ENCODE peak calls at places on chromosome 17, in six cellular contexts. N is H1, Q is mesenchymal stem cell, Y is H9, G is neuronal stem cell, B is trophoblast cell. F is an unnamed sample.
A peak's percentile ranks its signal among the peaks of the same experiment; 100 is the strongest.

GRCh38 chr17:2961446-2961845 is 102.0 kb downstream of the OR1D5 start:
- DNase-seq in N (no peak), Y (peak; percentile 13), B (peak; percentile 60), G (no peak), Q (no peak), F (no peak)

GRCh38 chr17:19991252-19991885 is 13.7 kb upstream of the AKAP10 start:
- DNase-seq in Q (no peak), G (no peak), N (no peak), B (no peak), Y (no peak), F (no peak)

GRCh38 chr17:43217614-43218087 is 6.0 kb downstream of the TMEM106A start:
- DNase-seq in N (no peak), G (no peak), Q (no peak), B (no peak), Y (no peak), F (no peak)

GRCh38 chr17:47611372-47612350 is 38.1 kb upstream of the KPNB1 start:
- DNase-seq in G (no peak), B (no peak), N (no peak), Q (no peak), Y (no peak), F (peak; percentile 16)

GRCh38 chr17:53462393-53462811 is 360.3 kb upstream of the KIF2B start:
- DNase-seq in G (no peak), Y (no peak), B (no peak), N (no peak), Q (peak; percentile 39), F (no peak)

GRCh38 chr17:7251330-7252175 is at the start of gene CTDNEP1:
- DNase-seq in Y (peak; percentile 100), N (peak; percentile 99), G (no peak), Q (peak; percentile 100), B (peak; percentile 98), F (peak; percentile 100)

GRCh38 chr17:4849011-4849536 is 15.9 kb downstream of the MINK1 start:
- DNase-seq in Y (peak; percentile 56), Q (no peak), G (no peak), B (peak; percentile 97), N (no peak), F (no peak)

GRCh38 chr17:63998721-63999679 is 849 bp downstream of the PRR29 start:
- DNase-seq in G (no peak), N (no peak), Y (peak; percentile 59), Q (no peak), B (no peak), F (no peak)

GRCh38 chr17:60525347-60525623 is 757 bp downstream of the APPBP2 start:
- DNase-seq in Y (no peak), G (no peak), B (no peak), Q (peak; percentile 52), N (peak; percentile 41), F (peak; percentile 4)

GRCh38 chr17:31702040-31702439 is 157.0 kb downstream of the COPRS start:
- DNase-seq in B (peak; percentile 83), Q (no peak), G (no peak), N (no peak), Y (no peak), F (no peak)

GRCh38 chr17:44222112-44222869 is 2.8 kb upstream of the UBTF start:
- DNase-seq in N (peak; percentile 75), Y (peak; percentile 88), B (peak; percentile 83), G (peak; percentile 67), Q (peak; percentile 88), F (peak; percentile 66)

GRCh38 chr17:41327411-41328120 is 12.1 kb upstream of the KRTAP17-1 start:
- DNase-seq in Q (no peak), G (no peak), B (no peak), N (no peak), Y (no peak), F (no peak)

GRCh38 chr17:29124135-29124930 is 55.9 kb downstream of the MYO18A start:
- DNase-seq in N (peak; percentile 57), G (no peak), Q (peak; percentile 84), B (peak; percentile 48), Y (peak; percentile 75), F (peak; percentile 82)

GRCh38 chr17:31297090-31297489 is at the start of gene OMG:
- DNase-seq in Y (no peak), G (peak; percentile 4), B (no peak), Q (no peak), N (no peak), F (no peak)

GRCh38 chr17:44522883-44523671 is 19.9 kb upstream of the GPATCH8 start:
- DNase-seq in B (peak; percentile 67), Q (peak; percentile 58), Y (peak; percentile 92), N (peak; percentile 94), G (no peak), F (peak; percentile 61)

GRCh38 chr17:16287563-16288027 is 65.7 kb downstream of the CENPV start:
- DNase-seq in G (no peak), Q (peak; percentile 70), B (no peak), Y (no peak), N (no peak), F (peak; percentile 87)

GRCh38 chr17:17518019-17518418 is 21.8 kb upstream of the RASD1 start:
- DNase-seq in G (no peak), Q (no peak), Y (no peak), B (no peak), N (no peak), F (no peak)

GRCh38 chr17:44209786-44210341 is 9.6 kb downstream of the UBTF start:
- DNase-seq in Y (no peak), N (no peak), B (no peak), Q (peak; percentile 27), G (no peak), F (peak; percentile 40)

DNA sequence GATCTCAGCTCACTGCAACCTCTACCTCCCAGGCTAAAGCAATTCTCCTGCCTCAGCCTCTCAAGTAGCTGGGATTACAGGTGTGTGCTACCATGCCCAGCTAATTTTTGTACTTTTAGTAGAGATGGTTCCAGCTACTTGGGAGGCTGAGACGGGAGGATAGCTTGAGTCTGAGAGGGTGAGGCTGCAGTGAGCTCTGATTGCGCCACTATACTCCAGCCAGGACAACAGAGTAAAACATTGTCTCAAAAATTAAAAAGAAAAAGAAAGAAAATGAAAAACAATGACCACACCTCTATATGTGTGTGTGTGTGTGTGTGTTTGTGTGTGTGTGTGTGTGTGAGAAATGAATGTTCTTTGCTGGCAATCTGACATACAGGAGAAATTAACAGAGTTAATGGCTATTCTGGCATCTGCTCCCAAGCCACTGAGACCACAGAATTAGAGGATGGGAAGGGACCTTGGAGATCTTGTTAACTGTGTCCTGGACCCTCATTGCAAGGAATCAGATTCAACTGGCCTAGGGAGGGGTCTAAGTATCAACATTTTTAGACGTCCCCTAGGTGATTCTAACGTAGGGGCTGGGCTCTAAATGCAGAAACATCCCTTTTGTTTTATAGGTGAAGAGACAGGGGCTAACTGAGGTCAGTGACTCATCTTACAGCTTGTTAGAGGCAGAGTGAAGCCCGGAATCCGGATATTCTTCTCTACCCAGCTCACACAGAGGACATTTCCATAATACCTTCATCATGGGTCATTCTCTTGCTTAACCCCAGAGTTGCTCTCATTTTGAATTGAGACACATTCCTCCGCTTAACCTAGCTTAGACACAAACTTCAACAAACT is 16.4 kb upstream of the MARCHF10 start:
- DNase-seq in Q (peak; percentile 93), B (peak; percentile 88), Y (peak; percentile 82), N (no peak), G (peak; percentile 61), F (peak; percentile 95)
- H2AFZ ChIP-seq in Q (no peak overlapping the region), B (no peak overlapping the region), Y (peak overlapping the region; percentile 54), N (no peak overlapping the region), G (peak overlapping the region; percentile 76), F (peak overlapping the region; percentile 77)

DNA sequence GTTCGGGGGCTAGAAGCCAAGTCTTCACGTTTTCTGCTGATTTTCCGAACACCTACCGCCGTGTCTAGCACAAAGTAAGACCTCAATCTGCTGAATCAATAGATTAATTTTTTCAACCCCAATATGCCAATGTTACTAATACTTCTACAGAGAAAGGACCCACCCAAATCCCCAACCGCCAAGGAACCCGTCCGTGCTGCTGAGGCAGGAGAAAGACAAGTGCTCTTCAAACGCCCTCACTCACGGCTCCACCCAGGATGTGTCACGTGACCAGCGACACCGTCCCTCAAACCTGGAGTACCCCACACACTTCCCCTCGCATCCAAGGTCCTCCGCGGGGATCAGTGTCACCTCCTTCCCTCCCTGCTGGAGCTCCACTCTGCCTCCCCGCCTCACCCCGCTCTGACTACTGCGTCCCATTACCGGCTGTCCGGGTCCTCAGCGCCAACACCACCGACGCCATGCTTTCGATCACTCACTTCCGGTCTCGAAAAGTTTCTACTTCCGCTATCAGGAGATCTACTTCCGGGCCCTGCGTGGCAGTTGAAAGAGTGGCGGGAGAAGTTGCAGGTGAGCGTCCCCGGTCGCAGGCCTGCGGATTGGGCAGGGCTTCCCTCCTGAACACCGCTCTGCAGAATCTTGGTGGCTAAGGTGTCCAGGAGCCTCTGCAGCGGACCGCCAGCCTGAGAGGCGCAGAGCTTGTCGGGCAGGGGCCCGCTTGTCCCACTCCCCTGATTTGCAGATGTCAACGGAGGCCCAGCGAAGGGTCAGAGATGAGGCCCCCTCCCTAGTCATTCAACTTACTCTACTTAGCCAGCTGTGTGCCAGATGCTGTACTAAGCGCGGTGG is at the start of the genes EME1 and MRPL27:
- DNase-seq in B (peak; percentile 80), Y (peak; percentile 92), N (peak; percentile 86), G (peak; percentile 77), Q (peak; percentile 91), F (peak; percentile 84)
- H3K4ac ChIP-seq in B (peak within 1 kb of the TSS; percentile 61), Y (no peak within 1 kb of the TSS), N (no peak within 1 kb of the TSS), G (no peak within 1 kb of the TSS), Q (peak within 1 kb of the TSS; percentile 89), F (peak within 1 kb of the TSS; percentile 99)

GRCh38 chr17:67248291-67248690 is 3.3 kb upstream of the HELZ start:
- DNase-seq in Y (no peak), B (no peak), Q (no peak), N (peak; percentile 28), G (no peak), F (no peak)
- H3K23ac ChIP-seq in Y (no peak overlapping the region), B (no peak overlapping the region), Q (no peak overlapping the region), N (no peak overlapping the region), G (peak overlapping the region; percentile 65), F (no peak overlapping the region)

DNA sequence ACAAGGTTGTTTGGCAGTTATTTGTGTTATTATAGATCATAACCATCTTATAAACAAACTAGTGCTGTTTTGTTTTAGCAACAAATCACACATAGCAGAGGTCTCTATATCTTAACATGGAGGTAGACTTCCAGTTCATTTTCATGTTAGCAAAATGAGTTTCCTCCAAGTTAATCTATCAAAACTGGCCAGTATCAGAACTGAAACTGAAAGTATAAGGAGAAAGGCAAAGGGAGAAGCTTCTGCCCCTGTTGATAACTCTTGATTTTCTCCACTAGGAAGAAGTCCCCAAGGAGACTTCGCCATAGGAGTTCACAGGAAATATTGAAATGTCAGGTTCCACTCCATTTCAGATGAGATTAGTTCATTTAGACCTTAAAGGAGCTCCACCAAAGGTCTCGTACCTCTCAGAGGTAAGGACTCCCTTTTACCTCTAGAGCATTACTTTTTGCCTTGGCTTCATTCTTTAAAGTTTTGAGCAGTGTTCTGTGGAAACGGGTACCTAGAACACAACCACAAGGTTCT is 1.1 kb upstream of the OGFOD3 start:
- DNase-seq in Q (peak; percentile 48), Y (no peak), G (no peak), B (no peak), N (no peak), F (no peak)
- H2AFZ ChIP-seq in Q (no peak overlapping the region), Y (no peak overlapping the region), G (no peak overlapping the region), B (no peak overlapping the region), N (no peak overlapping the region), F (no peak overlapping the region)

F was measured in IMR-90.